ENCODE peak calls at places on chromosomes 1 and 21, in eight cellular contexts. One of them, this sample, is unnamed.

GRCh38 chr1:41500781-41501518 is 16.5 kb upstream of the EDN2 start:
- DNase-seq in T-cell: no peak
- DNase-seq in endothelial cell: no peak
- DNase-seq in body of pancreas: no peak
- DNase-seq in fibroblast of mammary gland: no peak
- DNase-seq in anterior cingulate cortex: no peak
- DNase-seq in tibial artery: no peak
- DNase-seq in effector memory CD4-positive, alpha-beta T cell: no peak
- DNase-seq in this sample: peak

GRCh38 chr1:10211805-10212405 is 1.5 kb downstream of the KIF1B start:
- DNase-seq in T-cell: no peak
- DNase-seq in endothelial cell: peak
- DNase-seq in body of pancreas: no peak
- DNase-seq in fibroblast of mammary gland: no peak
- DNase-seq in anterior cingulate cortex: no peak
- DNase-seq in tibial artery: no peak
- DNase-seq in effector memory CD4-positive, alpha-beta T cell: no peak
- DNase-seq in this sample: no peak

GRCh38 chr1:234072793-234073192 is 168.3 kb downstream of the SLC35F3 start:
- DNase-seq in T-cell: no peak
- DNase-seq in endothelial cell: no peak
- DNase-seq in body of pancreas: no peak
- DNase-seq in fibroblast of mammary gland: no peak
- DNase-seq in anterior cingulate cortex: no peak
- DNase-seq in tibial artery: no peak
- DNase-seq in effector memory CD4-positive, alpha-beta T cell: no peak
- DNase-seq in this sample: no peak

GRCh38 chr1:28296401-28297220 is 32.2 kb upstream of the MED18 start:
- DNase-seq in T-cell: no peak
- DNase-seq in endothelial cell: peak
- DNase-seq in body of pancreas: peak
- DNase-seq in fibroblast of mammary gland: peak
- DNase-seq in anterior cingulate cortex: no peak
- DNase-seq in tibial artery: no peak
- DNase-seq in effector memory CD4-positive, alpha-beta T cell: no peak
- DNase-seq in this sample: no peak

GRCh38 chr1:179038528-179039281 is 13.0 kb downstream of the FAM20B start:
- DNase-seq in T-cell: no peak
- DNase-seq in endothelial cell: no peak
- DNase-seq in body of pancreas: no peak
- DNase-seq in fibroblast of mammary gland: peak
- DNase-seq in anterior cingulate cortex: no peak
- DNase-seq in tibial artery: no peak
- DNase-seq in effector memory CD4-positive, alpha-beta T cell: no peak
- DNase-seq in this sample: no peak

GRCh38 chr1:222777463-222777862 is 37.4 kb upstream of the DISP1 start:
- DNase-seq in T-cell: no peak
- DNase-seq in endothelial cell: no peak
- DNase-seq in body of pancreas: no peak
- DNase-seq in fibroblast of mammary gland: peak
- DNase-seq in anterior cingulate cortex: no peak
- DNase-seq in tibial artery: no peak
- DNase-seq in effector memory CD4-positive, alpha-beta T cell: no peak
- DNase-seq in this sample: no peak

GRCh38 chr1:21837476-21837875 is 25.4 kb downstream of the LDLRAD2 start:
- DNase-seq in T-cell: no peak
- DNase-seq in endothelial cell: no peak
- DNase-seq in body of pancreas: no peak
- DNase-seq in fibroblast of mammary gland: no peak
- DNase-seq in anterior cingulate cortex: peak
- DNase-seq in tibial artery: no peak
- DNase-seq in effector memory CD4-positive, alpha-beta T cell: no peak
- DNase-seq in this sample: no peak

GRCh38 chr21:29091032-29091431 is 17.6 kb upstream of the CCT8 start:
- DNase-seq in T-cell: no peak
- DNase-seq in endothelial cell: no peak
- DNase-seq in body of pancreas: no peak
- DNase-seq in fibroblast of mammary gland: peak
- DNase-seq in anterior cingulate cortex: no peak
- DNase-seq in tibial artery: no peak
- DNase-seq in effector memory CD4-positive, alpha-beta T cell: no peak
- DNase-seq in this sample: no peak

GRCh38 chr1:37484325-37485051 is 10.1 kb downstream of the ZC3H12A start:
- DNase-seq in T-cell: no peak
- DNase-seq in endothelial cell: no peak
- DNase-seq in body of pancreas: peak
- DNase-seq in fibroblast of mammary gland: no peak
- DNase-seq in anterior cingulate cortex: no peak
- DNase-seq in tibial artery: no peak
- DNase-seq in effector memory CD4-positive, alpha-beta T cell: no peak
- DNase-seq in this sample: no peak

GRCh38 chr1:156823210-156823790 is 6.7 kb upstream of the SH2D2A start:
- DNase-seq in T-cell: no peak
- DNase-seq in endothelial cell: no peak
- DNase-seq in body of pancreas: no peak
- DNase-seq in fibroblast of mammary gland: no peak
- DNase-seq in anterior cingulate cortex: no peak
- DNase-seq in tibial artery: no peak
- DNase-seq in effector memory CD4-positive, alpha-beta T cell: no peak
- DNase-seq in this sample: no peak

GRCh38 chr1:117824612-117825011 is 104.8 kb downstream of the GDAP2 start:
- DNase-seq in T-cell: no peak
- DNase-seq in endothelial cell: no peak
- DNase-seq in body of pancreas: no peak
- DNase-seq in fibroblast of mammary gland: peak
- DNase-seq in anterior cingulate cortex: no peak
- DNase-seq in tibial artery: peak
- DNase-seq in effector memory CD4-positive, alpha-beta T cell: no peak
- DNase-seq in this sample: no peak

GRCh38 chr1:16618719-16619118 is 5.4 kb upstream of the NBPF1 start:
- DNase-seq in T-cell: peak
- DNase-seq in endothelial cell: no peak
- DNase-seq in body of pancreas: peak
- DNase-seq in fibroblast of mammary gland: no peak
- DNase-seq in anterior cingulate cortex: no peak
- DNase-seq in tibial artery: no peak
- DNase-seq in effector memory CD4-positive, alpha-beta T cell: no peak
- DNase-seq in this sample: no peak

GRCh38 chr1:114009042-114009392 is 29.7 kb downstream of the OLFML3 start:
- DNase-seq in T-cell: no peak
- DNase-seq in endothelial cell: no peak
- DNase-seq in body of pancreas: no peak
- DNase-seq in fibroblast of mammary gland: no peak
- DNase-seq in anterior cingulate cortex: no peak
- DNase-seq in tibial artery: no peak
- DNase-seq in effector memory CD4-positive, alpha-beta T cell: no peak
- DNase-seq in this sample: no peak

GRCh38 chr21:15275615-15276228 is 210.9 kb upstream of the NRIP1 start:
- DNase-seq in T-cell: no peak
- DNase-seq in endothelial cell: no peak
- DNase-seq in body of pancreas: no peak
- DNase-seq in fibroblast of mammary gland: no peak
- DNase-seq in anterior cingulate cortex: no peak
- DNase-seq in tibial artery: no peak
- DNase-seq in effector memory CD4-positive, alpha-beta T cell: no peak
- DNase-seq in this sample: no peak

GRCh38 chr1:46152021-46152420 is 19.6 kb upstream of the PIK3R3 start:
- DNase-seq in T-cell: no peak
- DNase-seq in endothelial cell: no peak
- DNase-seq in body of pancreas: no peak
- DNase-seq in fibroblast of mammary gland: peak
- DNase-seq in anterior cingulate cortex: no peak
- DNase-seq in tibial artery: no peak
- DNase-seq in effector memory CD4-positive, alpha-beta T cell: no peak
- DNase-seq in this sample: no peak

GRCh38 chr21:38341546-38342012 is 84.8 kb downstream of the KCNJ15 start:
- DNase-seq in T-cell: no peak
- DNase-seq in endothelial cell: no peak
- DNase-seq in body of pancreas: peak
- DNase-seq in fibroblast of mammary gland: peak
- DNase-seq in anterior cingulate cortex: no peak
- DNase-seq in tibial artery: peak
- DNase-seq in effector memory CD4-positive, alpha-beta T cell: no peak
- DNase-seq in this sample: no peak

GRCh38 chr1:46062651-46063319 is 69.6 kb downstream of the PIK3R3 start:
- DNase-seq in T-cell: no peak
- DNase-seq in endothelial cell: no peak
- DNase-seq in body of pancreas: peak
- DNase-seq in fibroblast of mammary gland: peak
- DNase-seq in anterior cingulate cortex: no peak
- DNase-seq in tibial artery: no peak
- DNase-seq in effector memory CD4-positive, alpha-beta T cell: no peak
- DNase-seq in this sample: no peak

GRCh38 chr1:233843523-233844204 is 60.8 kb upstream of the SLC35F3 start:
- DNase-seq in T-cell: no peak
- DNase-seq in endothelial cell: no peak
- DNase-seq in body of pancreas: no peak
- DNase-seq in fibroblast of mammary gland: no peak
- DNase-seq in anterior cingulate cortex: no peak
- DNase-seq in tibial artery: no peak
- DNase-seq in effector memory CD4-positive, alpha-beta T cell: no peak
- DNase-seq in this sample: no peak

GRCh38 chr1:222335586-222335985 is 212.3 kb downstream of the HHIPL2 start:
- DNase-seq in T-cell: no peak
- DNase-seq in endothelial cell: no peak
- DNase-seq in body of pancreas: no peak
- DNase-seq in fibroblast of mammary gland: peak
- DNase-seq in anterior cingulate cortex: no peak
- DNase-seq in tibial artery: no peak
- DNase-seq in effector memory CD4-positive, alpha-beta T cell: no peak
- DNase-seq in this sample: no peak

This sample was measured in NCI-H524 treated with DMSO at 0.1 percent for 48 hours.